ENCODE peak calls at places on chromosomes 16 and 17, in nine cellular contexts. U is IMR-90, J is fibroblast of mammary gland, L is AG04449, X is PC-9, R is sigmoid colon, N is stomach, E is HCT116, S is left ventricle myocardium inferior. F is an unnamed sample.

GRCh38 chr17:16273929-16274339 is 56.9 kb downstream of the PIGL start:
- DNase-seq in L (no peak), R (no peak), U (no peak), E (no peak), X (no peak), J (peak), N (no peak), S (no peak), F (no peak)

GRCh38 chr17:48356866-48357265 is 73.1 kb downstream of the SKAP1 start:
- DNase-seq in R (no peak), L (no peak), U (no peak), X (no peak), N (no peak), E (no peak), S (no peak), J (no peak), F (no peak)

GRCh38 chr17:79621151-79621940 is 10.5 kb upstream of the RBFOX3 start:
- DNase-seq in S (peak), E (no peak), J (no peak), U (no peak), X (no peak), L (no peak), N (no peak), R (peak), F (no peak)

GRCh38 chr16:2095315-2095853 is 40.3 kb downstream of the PKD1 start:
- DNase-seq in L (no peak), J (peak), X (no peak), S (no peak), R (no peak), U (peak), E (no peak), N (no peak), F (peak)

GRCh38 chr16:46689492-46690280 is at the start of gene ORC6:
- DNase-seq in R (peak), L (peak), S (peak), U (peak), X (peak), E (peak), J (peak), N (peak), F (peak)

GRCh38 chr16:88582912-88583575 is 12.8 kb downstream of the ZC3H18 start:
- DNase-seq in L (no peak), U (no peak), X (no peak), N (no peak), S (no peak), E (no peak), J (no peak), R (no peak), F (no peak)

GRCh38 chr17:56985371-56986162 is 7.6 kb downstream of the SCPEP1 start:
- DNase-seq in J (no peak), S (no peak), E (no peak), U (no peak), X (no peak), L (no peak), R (no peak), N (no peak), F (no peak)

GRCh38 chr16:51181495-51181795 is 30.4 kb upstream of the SALL1 start:
- DNase-seq in S (no peak), J (no peak), U (peak), E (no peak), N (no peak), X (no peak), L (no peak), R (no peak), F (no peak)

GRCh38 chr17:80171681-80172080 is 1.9 kb downstream of the CARD14 start:
- DNase-seq in R (no peak), L (no peak), J (no peak), X (no peak), E (no peak), N (no peak), U (no peak), S (no peak), F (no peak)

GRCh38 chr17:31147507-31148202 is 52.9 kb downstream of the NF1 start:
- DNase-seq in N (no peak), U (no peak), S (no peak), R (no peak), L (no peak), X (no peak), J (peak), E (no peak), F (peak)

GRCh38 chr17:78166416-78166815 is 2.0 kb upstream of the SYNGR2 start:
- DNase-seq in R (no peak), E (no peak), S (no peak), U (no peak), L (no peak), N (no peak), J (no peak), X (no peak), F (no peak)

GRCh38 chr17:50828508-50829170 is 6.7 kb upstream of the WFIKKN2 start:
- DNase-seq in R (no peak), N (no peak), J (no peak), U (no peak), S (no peak), X (no peak), E (no peak), L (no peak), F (no peak)

GRCh38 chr16:70778901-70779309 is 22.1 kb downstream of the VAC14 start:
- DNase-seq in U (peak), N (no peak), R (peak), J (peak), X (peak), L (peak), S (peak), E (peak), F (peak)

GRCh38 chr16:28549301-28549899 is 4.3 kb upstream of the SGF29 start:
- DNase-seq in E (peak), U (peak), N (no peak), J (peak), X (peak), S (no peak), R (no peak), L (no peak), F (peak)

GRCh38 chr17:44928950-44929720 is 13.8 kb upstream of the GFAP start:
- DNase-seq in X (no peak), U (no peak), R (peak), N (no peak), L (no peak), E (no peak), J (no peak), S (peak), F (no peak)

GRCh38 chr16:5874899-5875298 is 777.3 kb upstream of the EEF2KMT start:
- DNase-seq in N (no peak), J (no peak), X (no peak), U (no peak), E (no peak), L (no peak), R (no peak), S (no peak), F (no peak)

GRCh38 chr17:74186498-74186897 is 17.0 kb upstream of the RPL38 start:
- DNase-seq in N (no peak), X (no peak), U (no peak), S (no peak), L (no peak), J (no peak), E (no peak), R (no peak), F (no peak)

GRCh38 chr17:74822329-74823175 is 37.1 kb downstream of the GRIN2C start:
- DNase-seq in S (peak), X (no peak), J (no peak), R (no peak), U (no peak), E (no peak), L (no peak), N (no peak), F (no peak)

GRCh38 chr16:55913717-55914116 is 38.5 kb upstream of the CES5A start:
- DNase-seq in X (no peak), L (no peak), U (no peak), R (no peak), S (no peak), N (no peak), E (no peak), J (no peak), F (peak)

GRCh38 chr16:12300490-12300889 is 324.0 kb downstream of the SNX29 start:
- DNase-seq in J (no peak), S (no peak), N (no peak), R (no peak), E (no peak), L (no peak), X (no peak), U (no peak), F (no peak)

GRCh38 chr16:31727553-31727952 is 146.1 kb upstream of the ZNF267 start:
- DNase-seq in S (no peak), X (no peak), L (no peak), J (no peak), E (no peak), N (no peak), U (no peak), R (no peak), F (no peak)

GRCh38 chr17:17866425-17866824 is 29.6 kb upstream of the SREBF1 start:
- DNase-seq in S (no peak), N (no peak), R (no peak), U (no peak), L (no peak), X (no peak), E (no peak), J (no peak), F (no peak)

DNA sequence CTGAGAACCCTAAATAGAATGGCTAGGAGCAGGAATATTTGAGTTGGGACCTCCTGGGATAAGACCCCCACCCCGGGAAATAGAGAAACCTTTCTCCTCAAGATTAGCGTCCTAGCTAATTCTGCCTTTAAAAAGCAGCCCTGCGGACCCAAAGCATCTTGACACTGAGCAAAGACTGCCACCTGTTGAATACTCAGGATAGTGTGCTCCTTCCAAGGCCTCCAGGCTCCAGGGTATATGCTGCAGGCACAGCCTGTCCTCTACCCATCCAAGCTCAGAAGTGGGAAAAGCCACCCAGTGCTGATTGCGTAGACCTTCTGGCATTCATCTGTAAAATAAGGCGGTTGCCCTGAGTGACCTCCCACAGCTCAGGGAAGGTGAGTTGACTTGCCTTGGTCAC is 456.2 kb upstream of the DYNLRB2 start:
- DNase-seq in E (no peak), J (peak), X (peak), U (no peak), S (peak), N (peak), R (peak), L (no peak), F (peak)
- TF ChIP-seq CTCF in E (no peak), J (peak), X (peak), U (peak), S (peak), N (no peak), R (peak), L (peak), F (peak)

DNA sequence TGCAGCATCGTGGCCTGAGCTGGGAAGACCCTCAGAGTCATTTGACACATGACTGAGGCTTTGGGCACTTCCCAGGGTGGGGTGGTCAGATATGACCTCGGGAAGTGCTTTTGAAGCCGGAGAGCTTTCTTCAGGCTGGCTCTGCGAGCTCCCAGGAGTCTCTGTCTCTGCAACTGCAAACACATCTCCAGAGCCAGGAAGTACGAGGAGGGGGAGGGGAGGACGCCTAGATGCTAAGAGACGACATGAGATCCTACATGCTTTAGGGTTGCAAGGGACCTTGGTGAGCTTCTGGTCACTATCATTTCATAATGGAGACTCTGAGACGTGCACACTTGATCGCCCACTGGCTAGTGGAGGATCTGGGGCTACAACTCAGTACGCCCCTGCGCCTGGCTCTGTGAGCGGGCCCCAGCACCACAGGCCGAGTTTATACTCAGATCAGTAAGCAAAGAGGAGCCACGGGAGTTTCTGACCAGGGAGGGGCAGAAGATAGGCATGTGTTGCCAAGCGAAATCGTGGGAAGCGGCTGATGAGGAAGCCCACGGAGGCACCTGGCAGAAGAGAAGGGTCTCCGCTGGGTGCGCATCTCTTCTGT is 527 bp upstream of the MGAT5B start:
- DNase-seq in X (peak), N (no peak), U (peak), S (no peak), E (no peak), L (no peak), J (peak), R (no peak), F (peak)
- H3K4me3 ChIP-seq in X (no peak), N (no peak), U (no peak), S (peak), E (peak), L (peak), J (no peak), R (no peak), F (no peak)

GRCh38 chr16:83441523-83441922 is 366.3 kb upstream of the HSBP1 start:
- DNase-seq in N (no peak), R (no peak), S (no peak), L (no peak), E (no peak), X (no peak), U (peak), J (no peak), F (peak)
- TF ChIP-seq CTCF in N (no peak), R (no peak), S (no peak), L (no peak), E (no peak), X (no peak), U (no peak), J (no peak), F (no peak)

GRCh38 chr17:29927546-29927945 is 2.5 kb downstream of the SSH2 start:
- DNase-seq in S (no peak), N (no peak), X (no peak), U (no peak), L (no peak), J (no peak), E (no peak), R (no peak), F (no peak)
- H3K4me3 ChIP-seq in S (peak), N (no peak), X (peak), U (no peak), L (no peak), J (no peak), E (no peak), R (no peak), F (no peak)

GRCh38 chr16:3174618-3175148 is 13.3 kb upstream of the OR1F1 start:
- DNase-seq in E (no peak), X (no peak), R (peak), L (no peak), S (no peak), N (no peak), J (no peak), U (no peak), F (no peak)

GRCh38 chr16:3171181-3171854 is 16.7 kb upstream of the OR1F1 start:
- DNase-seq in L (no peak), R (peak), X (peak), S (no peak), N (no peak), E (no peak), U (no peak), J (no peak), F (peak)

GRCh38 chr16:3175157-3176153 is 12.5 kb upstream of the OR1F1 start:
- DNase-seq in X (peak), J (peak), L (no peak), E (peak), U (peak), N (no peak), S (no peak), R (peak), F (peak)

GRCh38 chr16:3171855-3172593 is 16.0 kb upstream of the OR1F1 start:
- DNase-seq in N (no peak), R (peak), E (no peak), X (no peak), J (peak), S (no peak), L (no peak), U (peak), F (peak)

GRCh38 chr16:3173892-3174617 is 13.9 kb upstream of the OR1F1 start:
- DNase-seq in J (no peak), N (no peak), S (no peak), R (peak), L (no peak), X (no peak), E (no peak), U (no peak), F (peak)
- TF ChIP-seq CTCF in J (peak), N (no peak), S (no peak), R (no peak), L (peak), X (peak), E (no peak), U (peak), F (peak)

DNA sequence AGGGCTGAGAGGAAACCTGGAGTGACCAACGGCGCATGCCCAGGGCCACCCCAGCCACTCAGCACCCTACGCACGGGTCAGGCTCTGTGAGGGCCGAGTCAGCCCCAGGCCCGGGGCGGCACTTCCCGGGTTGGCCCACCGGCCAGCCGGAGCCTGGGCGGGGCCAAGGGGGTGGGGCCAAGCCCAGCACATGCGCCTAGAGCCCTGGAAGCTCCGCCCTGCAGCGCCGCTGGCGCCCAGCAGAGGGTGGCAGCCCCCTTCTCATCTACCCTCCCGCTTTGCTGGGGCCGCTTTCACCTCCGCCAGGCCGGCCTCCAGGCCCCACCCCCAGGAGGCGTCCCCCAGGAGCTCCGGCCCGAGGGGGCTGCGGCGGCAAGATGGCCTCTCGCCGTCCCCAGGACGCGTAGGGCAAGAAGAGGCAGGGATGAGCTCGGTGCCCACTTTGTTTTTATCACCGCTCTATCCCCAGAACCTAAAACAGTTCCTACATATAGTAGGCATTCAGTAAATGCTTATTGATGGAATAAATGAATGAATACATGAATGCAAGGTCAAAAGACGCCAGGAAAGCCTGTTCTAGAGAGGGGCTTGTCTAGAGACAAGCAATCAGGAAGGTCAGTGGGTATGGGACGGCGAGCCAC is 31.3 kb downstream of the MYO18A start:
- DNase-seq in N (peak), J (peak), L (no peak), S (peak), X (peak), U (peak), R (peak), E (peak), F (peak)
- H3K4me3 ChIP-seq in N (peak), J (peak), L (peak), S (peak), X (peak), U (peak), R (peak), E (peak), F (peak)

GRCh38 chr17:35242158-35242804 is 591 bp upstream of the SLFN5 start:
- DNase-seq in U (peak), S (peak), J (peak), R (peak), L (no peak), X (peak), E (peak), N (peak), F (peak)
- TF ChIP-seq CTCF in U (no peak), S (peak), J (no peak), R (peak), L (peak), X (peak), E (no peak), N (no peak), F (peak)

DNA sequence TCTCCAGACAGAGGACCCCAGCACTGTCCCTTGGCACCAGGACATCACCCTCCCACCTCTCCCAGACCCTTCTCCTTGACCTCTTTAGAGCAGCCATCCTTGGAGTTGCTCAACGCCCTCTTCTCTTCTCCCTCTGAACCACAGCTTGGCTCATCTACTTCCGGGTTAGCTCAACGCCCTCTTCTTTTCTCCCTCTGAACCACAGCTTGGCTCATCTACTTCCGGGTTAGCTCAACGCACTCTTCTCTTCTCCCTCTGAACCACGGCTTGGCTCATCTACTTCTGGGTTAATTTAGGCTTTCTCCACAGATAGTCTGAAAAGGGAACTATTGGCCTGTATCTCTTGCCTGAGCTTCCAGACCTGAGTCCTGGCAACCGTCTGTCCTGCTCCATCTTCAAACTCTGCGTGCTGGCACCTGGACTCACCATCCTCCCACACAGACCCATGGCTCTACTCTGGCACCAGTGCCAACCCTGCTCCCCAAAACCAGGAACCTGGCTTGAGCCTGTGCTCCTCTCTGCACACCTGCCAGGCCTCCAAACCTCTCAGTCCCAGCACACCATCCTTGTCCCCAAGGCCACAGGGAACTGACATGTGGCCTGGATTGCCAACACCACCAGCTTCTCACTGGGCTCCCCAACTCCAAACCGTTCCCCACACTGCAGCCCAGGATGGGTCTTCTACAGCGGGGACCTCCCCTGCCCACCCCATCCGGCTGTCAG is 25.3 kb upstream of the FAAP100 start:
- DNase-seq in J (peak), R (no peak), L (no peak), X (no peak), U (no peak), S (no peak), N (no peak), E (no peak), F (peak)
- H3K4me3 ChIP-seq in J (peak), R (no peak), L (no peak), X (no peak), U (no peak), S (peak), N (no peak), E (no peak), F (no peak)

DNA sequence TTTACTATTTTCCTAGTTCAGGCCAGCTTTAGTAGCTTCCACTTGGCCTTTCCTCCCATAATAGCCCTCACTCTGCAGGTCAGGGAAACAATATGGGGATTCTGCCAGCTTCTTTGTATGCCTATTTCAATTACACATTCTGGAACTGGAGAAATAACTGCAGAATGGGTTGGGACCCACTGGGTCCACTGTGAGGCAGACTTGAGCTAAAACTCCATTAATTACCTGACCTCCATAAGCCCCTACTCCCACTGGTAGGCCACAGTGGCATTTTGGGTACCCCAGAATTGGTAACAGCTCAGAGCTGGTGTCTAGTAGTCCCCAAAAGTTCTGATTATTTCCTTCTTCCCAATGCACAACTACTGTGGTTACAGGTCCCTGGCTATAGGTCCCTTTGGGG is 16.7 kb upstream of the TENT4B start:
- DNase-seq in R (no peak), S (no peak), E (no peak), J (no peak), X (no peak), N (no peak), U (no peak), L (no peak), F (no peak)
- TF ChIP-seq CTCF in R (no peak), S (peak), E (no peak), J (peak), X (no peak), N (no peak), U (no peak), L (no peak), F (no peak)

DNA sequence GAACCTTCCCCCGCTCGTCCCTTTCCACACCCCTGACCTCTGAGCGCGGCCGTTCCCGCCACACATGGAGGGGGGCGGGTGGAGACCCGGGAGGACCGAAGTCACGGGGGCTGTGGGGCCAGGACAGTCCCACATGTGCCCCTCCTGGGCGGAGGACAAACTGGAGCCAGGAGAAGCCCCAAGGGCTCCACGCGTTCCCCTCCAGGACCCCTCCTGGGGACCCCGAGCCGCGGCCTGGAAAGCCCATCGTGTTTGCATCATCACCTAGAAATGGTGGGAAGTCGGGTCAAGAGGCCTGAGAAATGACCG is 607 bp upstream of the ABR start:
- DNase-seq in J (no peak), U (no peak), L (no peak), X (no peak), S (no peak), E (no peak), R (no peak), N (no peak), F (no peak)
- H3K4me3 ChIP-seq in J (no peak), U (peak), L (peak), X (peak), S (peak), E (peak), R (peak), N (peak), F (no peak)